ENCODE peak calls at places on chromosomes 2 and 18, in six cellular contexts. One of them, this sample, is unnamed.

GRCh38 chr18:37467002-37467401 is 98.6 kb downstream of the CELF4 start:
- DNase-seq in mesothelial cell of epicardium: no peak
- DNase-seq in AG09319: no peak
- DNase-seq in AG10803: no peak
- DNase-seq in H9: no peak
- DNase-seq in Peyer's patch: no peak
- DNase-seq in this sample: no peak

GRCh38 chr2:119384971-119385370 is 18.2 kb downstream of the DBI start:
- DNase-seq in mesothelial cell of epicardium: no peak
- DNase-seq in AG09319: no peak
- DNase-seq in AG10803: no peak
- DNase-seq in H9: no peak
- DNase-seq in Peyer's patch: no peak
- DNase-seq in this sample: no peak

GRCh38 chr2:189002079-189002478 is 27.9 kb downstream of the COL3A1 start:
- DNase-seq in mesothelial cell of epicardium: no peak
- DNase-seq in AG09319: no peak
- DNase-seq in AG10803: peak; percentile 50
- DNase-seq in H9: no peak
- DNase-seq in Peyer's patch: no peak
- DNase-seq in this sample: no peak

GRCh38 chr2:151302879-151303278 is 13.4 kb upstream of the NMI start:
- DNase-seq in mesothelial cell of epicardium: no peak
- DNase-seq in AG09319: no peak
- DNase-seq in AG10803: peak; percentile 89
- DNase-seq in H9: no peak
- DNase-seq in Peyer's patch: no peak
- DNase-seq in this sample: no peak

GRCh38 chr18:52408800-52409302 is 68.9 kb downstream of the DCC start:
- DNase-seq in mesothelial cell of epicardium: no peak
- DNase-seq in AG09319: no peak
- DNase-seq in AG10803: no peak
- DNase-seq in H9: no peak
- DNase-seq in Peyer's patch: no peak
- DNase-seq in this sample: no peak

GRCh38 chr2:233852056-233852455 is 2.3 kb downstream of the HJURP start:
- DNase-seq in mesothelial cell of epicardium: no peak
- DNase-seq in AG09319: no peak
- DNase-seq in AG10803: no peak
- DNase-seq in H9: no peak
- DNase-seq in Peyer's patch: no peak
- DNase-seq in this sample: no peak

GRCh38 chr2:15034860-15035259 is 402.3 kb downstream of the LRATD1 start:
- DNase-seq in mesothelial cell of epicardium: no peak
- DNase-seq in AG09319: no peak
- DNase-seq in AG10803: no peak
- DNase-seq in H9: no peak
- DNase-seq in Peyer's patch: no peak
- DNase-seq in this sample: no peak

GRCh38 chr2:120566331-120567035 is 169.2 kb upstream of the GLI2 start:
- DNase-seq in mesothelial cell of epicardium: no peak
- DNase-seq in AG09319: peak; percentile 76
- DNase-seq in AG10803: no peak
- DNase-seq in H9: no peak
- DNase-seq in Peyer's patch: no peak
- DNase-seq in this sample: no peak

GRCh38 chr2:135775420-135775819 is 33.8 kb downstream of the UBXN4 start:
- DNase-seq in mesothelial cell of epicardium: no peak
- DNase-seq in AG09319: peak; percentile 40
- DNase-seq in AG10803: peak; percentile 26
- DNase-seq in H9: no peak
- DNase-seq in Peyer's patch: no peak
- DNase-seq in this sample: no peak

GRCh38 chr2:182069416-182069815 is 83.8 kb downstream of the PPP1R1C start:
- DNase-seq in mesothelial cell of epicardium: no peak
- DNase-seq in AG09319: no peak
- DNase-seq in AG10803: no peak
- DNase-seq in H9: no peak
- DNase-seq in Peyer's patch: no peak
- DNase-seq in this sample: no peak

GRCh38 chr2:198273670-198274069 is 469.3 kb downstream of the PLCL1 start:
- DNase-seq in mesothelial cell of epicardium: no peak
- DNase-seq in AG09319: no peak
- DNase-seq in AG10803: peak; percentile 18
- DNase-seq in H9: no peak
- DNase-seq in Peyer's patch: no peak
- DNase-seq in this sample: no peak

GRCh38 chr2:175027755-175028154 is 22.6 kb upstream of the CHN1 start:
- DNase-seq in mesothelial cell of epicardium: no peak
- DNase-seq in AG09319: no peak
- DNase-seq in AG10803: no peak
- DNase-seq in H9: no peak
- DNase-seq in Peyer's patch: no peak
- DNase-seq in this sample: no peak

GRCh38 chr2:175025946-175026345 is 20.8 kb upstream of the CHN1 start:
- DNase-seq in mesothelial cell of epicardium: no peak
- DNase-seq in AG09319: no peak
- DNase-seq in AG10803: peak; percentile 46
- DNase-seq in H9: no peak
- DNase-seq in Peyer's patch: no peak
- DNase-seq in this sample: no peak

GRCh38 chr2:175026385-175026784 is 21.2 kb upstream of the CHN1 start:
- DNase-seq in mesothelial cell of epicardium: no peak
- DNase-seq in AG09319: no peak
- DNase-seq in AG10803: no peak
- DNase-seq in H9: no peak
- DNase-seq in Peyer's patch: no peak
- DNase-seq in this sample: no peak

GRCh38 chr2:175034728-175035127 is 29.5 kb upstream of the CHN1 start:
- DNase-seq in mesothelial cell of epicardium: no peak
- DNase-seq in AG09319: no peak
- DNase-seq in AG10803: no peak
- DNase-seq in H9: no peak
- DNase-seq in Peyer's patch: no peak
- DNase-seq in this sample: no peak

DNA sequence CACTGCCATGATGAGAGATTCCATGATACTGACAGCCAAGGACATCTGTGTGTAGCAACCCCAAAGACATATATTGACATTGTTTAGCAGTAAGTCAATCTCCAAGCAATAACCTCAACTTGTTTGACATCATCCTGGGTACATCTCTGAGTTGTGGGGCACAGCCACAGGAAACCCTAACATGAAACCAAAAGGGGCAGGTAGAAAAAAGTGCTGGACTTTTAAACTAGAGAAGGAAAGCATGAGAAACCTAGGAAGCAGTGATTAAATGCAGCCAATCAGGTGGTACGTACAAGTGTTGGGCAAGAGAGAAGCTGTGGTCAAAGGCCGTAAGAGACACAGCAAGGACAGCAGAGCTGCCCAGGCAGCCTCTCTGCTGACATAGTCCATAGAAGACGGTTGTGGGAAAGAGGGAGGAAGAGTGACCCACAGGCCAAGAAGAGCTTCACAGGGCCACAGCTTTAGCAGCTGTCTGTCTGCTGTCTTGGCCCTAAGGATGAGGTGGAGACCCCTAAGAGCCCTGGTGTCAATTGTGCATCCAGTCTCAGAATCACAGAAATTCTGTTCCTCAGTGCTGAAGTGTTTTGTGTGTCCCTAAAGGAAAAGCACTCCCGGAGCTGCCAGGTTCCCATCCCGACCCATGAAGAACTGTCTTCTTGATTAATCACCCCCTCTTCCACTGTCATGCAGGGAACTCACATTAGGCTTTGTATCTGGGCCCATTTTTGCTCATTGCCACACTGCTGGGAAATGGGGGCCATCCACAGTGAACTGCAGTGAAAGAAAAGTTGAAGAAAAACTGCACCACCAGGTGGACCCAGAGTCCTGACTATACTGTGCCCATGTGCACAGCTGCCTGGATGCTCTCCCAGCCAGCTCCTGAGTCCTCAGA is 25.4 kb upstream of the CHN1 start:
- DNase-seq in mesothelial cell of epicardium: no peak
- DNase-seq in AG09319: no peak
- DNase-seq in AG10803: peak; percentile 43
- DNase-seq in H9: peak; percentile 70
- DNase-seq in Peyer's patch: no peak
- DNase-seq in this sample: no peak
- TF ChIP-seq CTCF in mesothelial cell of epicardium: no peak
- TF ChIP-seq CTCF in AG09319: peak; percentile 33
- TF ChIP-seq CTCF in AG10803: peak; percentile 44
- TF ChIP-seq CTCF in H9: peak; percentile 68
- TF ChIP-seq CTCF in Peyer's patch: no peak
- TF ChIP-seq CTCF in this sample: peak; percentile 45

DNA sequence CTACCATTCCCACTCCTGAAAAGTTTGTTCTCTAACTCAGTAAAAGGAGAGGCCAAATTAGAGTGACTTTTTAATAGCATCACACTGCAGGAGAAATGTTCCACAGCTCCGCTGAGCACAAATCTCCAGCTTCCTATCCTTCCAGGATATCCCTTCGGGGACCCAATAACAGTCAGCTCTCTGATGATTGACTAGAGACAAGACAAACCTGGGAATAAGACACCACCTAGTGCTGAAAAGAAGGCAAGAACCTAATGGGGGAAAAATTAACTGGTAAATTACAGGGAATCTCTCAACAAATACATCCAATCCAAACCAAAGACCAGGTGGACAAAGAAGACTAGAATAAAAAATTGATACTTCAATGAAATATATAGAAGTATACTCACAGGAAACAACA is 977.1 kb upstream of the SOX11 start:
- DNase-seq in mesothelial cell of epicardium: no peak
- DNase-seq in AG09319: no peak
- DNase-seq in AG10803: no peak
- DNase-seq in H9: no peak
- DNase-seq in Peyer's patch: no peak
- DNase-seq in this sample: no peak
- TF ChIP-seq CTCF in mesothelial cell of epicardium: no peak
- TF ChIP-seq CTCF in AG09319: no peak
- TF ChIP-seq CTCF in AG10803: no peak
- TF ChIP-seq CTCF in H9: peak; percentile 77
- TF ChIP-seq CTCF in Peyer's patch: no peak
- TF ChIP-seq CTCF in this sample: no peak

DNA sequence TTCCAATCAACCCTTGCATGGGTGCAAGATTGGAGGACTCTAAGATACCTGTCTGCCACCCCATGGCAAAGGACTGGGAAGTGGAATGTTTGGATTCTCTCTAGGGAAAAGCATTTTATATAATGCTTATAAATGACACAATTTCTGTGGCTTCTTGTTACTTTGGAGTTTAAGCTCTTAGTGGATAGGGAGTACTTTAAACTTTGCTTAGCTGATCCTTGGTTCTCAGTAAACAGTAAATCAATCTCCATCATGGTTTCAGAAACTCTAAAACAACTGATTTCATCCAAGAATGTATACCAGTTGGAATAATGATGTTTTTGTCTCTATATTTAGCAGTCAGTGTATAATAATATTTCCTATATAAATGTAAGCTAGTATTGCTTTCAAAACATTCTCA is 14.1 kb upstream of the FAM228A start:
- DNase-seq in mesothelial cell of epicardium: no peak
- DNase-seq in AG09319: no peak
- DNase-seq in AG10803: no peak
- DNase-seq in H9: no peak
- DNase-seq in Peyer's patch: no peak
- DNase-seq in this sample: no peak
- TF ChIP-seq CTCF in mesothelial cell of epicardium: no peak
- TF ChIP-seq CTCF in AG09319: no peak
- TF ChIP-seq CTCF in AG10803: no peak
- TF ChIP-seq CTCF in H9: no peak
- TF ChIP-seq CTCF in Peyer's patch: no peak
- TF ChIP-seq CTCF in this sample: no peak

DNA sequence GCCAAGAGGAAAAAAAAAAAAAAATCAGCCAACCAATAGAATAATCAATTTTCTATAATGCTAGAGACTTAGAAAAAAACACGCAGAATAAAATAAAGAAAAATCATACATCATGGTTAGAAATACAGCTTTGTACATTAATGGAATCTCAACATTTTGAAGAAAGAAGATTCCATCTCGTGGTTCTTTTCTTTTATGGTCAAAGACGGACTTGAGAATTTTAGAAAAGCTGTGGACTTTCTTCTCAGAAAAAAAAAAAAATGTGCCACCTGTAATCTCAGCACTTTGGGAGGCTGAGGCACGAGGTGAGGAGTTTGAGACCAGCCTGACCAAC is 41.8 kb upstream of the ATIC start:
- DNase-seq in mesothelial cell of epicardium: no peak
- DNase-seq in AG09319: no peak
- DNase-seq in AG10803: no peak
- DNase-seq in H9: no peak
- DNase-seq in Peyer's patch: no peak
- DNase-seq in this sample: no peak
- TF ChIP-seq CTCF in mesothelial cell of epicardium: no peak
- TF ChIP-seq CTCF in AG09319: no peak
- TF ChIP-seq CTCF in AG10803: no peak
- TF ChIP-seq CTCF in H9: peak; percentile 8
- TF ChIP-seq CTCF in Peyer's patch: no peak
- TF ChIP-seq CTCF in this sample: no peak

DNA sequence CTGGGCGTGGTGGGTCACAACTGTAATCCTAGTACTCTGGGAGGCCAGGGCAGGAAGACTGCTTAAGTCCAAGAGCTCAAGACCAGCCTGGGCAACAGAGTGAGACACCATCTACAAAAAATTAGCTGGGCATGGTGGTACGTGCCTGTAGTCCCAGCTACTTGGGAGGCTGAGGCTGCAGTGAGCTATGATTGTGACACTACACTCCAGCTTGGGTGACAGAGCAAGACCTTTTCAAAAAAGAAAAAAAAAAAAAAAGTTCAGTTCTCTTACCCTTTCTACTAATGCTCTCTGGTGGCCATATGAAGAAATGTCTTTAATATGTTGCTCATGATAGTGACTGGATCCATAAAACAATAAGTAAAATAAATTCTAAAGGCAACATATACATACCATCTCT is 14.9 kb downstream of the TYW5 start:
- DNase-seq in mesothelial cell of epicardium: no peak
- DNase-seq in AG09319: no peak
- DNase-seq in AG10803: peak; percentile 37
- DNase-seq in H9: no peak
- DNase-seq in Peyer's patch: no peak
- DNase-seq in this sample: no peak
- TF ChIP-seq CTCF in mesothelial cell of epicardium: no peak
- TF ChIP-seq CTCF in AG09319: peak; percentile 9
- TF ChIP-seq CTCF in AG10803: peak; percentile 40
- TF ChIP-seq CTCF in H9: peak; percentile 62
- TF ChIP-seq CTCF in Peyer's patch: no peak
- TF ChIP-seq CTCF in this sample: peak; percentile 31

GRCh38 chr2:176297067-176297466 is 27.8 kb downstream of the MTX2 start:
- DNase-seq in mesothelial cell of epicardium: no peak
- DNase-seq in AG09319: no peak
- DNase-seq in AG10803: no peak
- DNase-seq in H9: no peak
- DNase-seq in Peyer's patch: no peak
- DNase-seq in this sample: no peak

GRCh38 chr2:176291335-176291734 is 22.1 kb downstream of the MTX2 start:
- DNase-seq in mesothelial cell of epicardium: no peak
- DNase-seq in AG09319: no peak
- DNase-seq in AG10803: no peak
- DNase-seq in H9: no peak
- DNase-seq in Peyer's patch: no peak
- DNase-seq in this sample: no peak

GRCh38 chr2:176293334-176293733 is 24.1 kb downstream of the MTX2 start:
- DNase-seq in mesothelial cell of epicardium: no peak
- DNase-seq in AG09319: no peak
- DNase-seq in AG10803: no peak
- DNase-seq in H9: no peak
- DNase-seq in Peyer's patch: no peak
- DNase-seq in this sample: no peak

GRCh38 chr2:176291768-176292393 is 22.6 kb downstream of the MTX2 start:
- DNase-seq in mesothelial cell of epicardium: no peak
- DNase-seq in AG09319: no peak
- DNase-seq in AG10803: no peak
- DNase-seq in H9: no peak
- DNase-seq in Peyer's patch: no peak
- DNase-seq in this sample: no peak

GRCh38 chr2:176292608-176293007 is 23.4 kb downstream of the MTX2 start:
- DNase-seq in mesothelial cell of epicardium: no peak
- DNase-seq in AG09319: no peak
- DNase-seq in AG10803: no peak
- DNase-seq in H9: no peak
- DNase-seq in Peyer's patch: no peak
- DNase-seq in this sample: no peak
- TF ChIP-seq CTCF in mesothelial cell of epicardium: no peak
- TF ChIP-seq CTCF in AG09319: no peak
- TF ChIP-seq CTCF in AG10803: no peak
- TF ChIP-seq CTCF in H9: no peak
- TF ChIP-seq CTCF in Peyer's patch: no peak
- TF ChIP-seq CTCF in this sample: no peak

This sample was measured in retinal pigment epithelial cell.